ENCODE peak calls at places on chromosome 19, in ten cellular contexts. D is transverse colon, G is A549, X is esophagus squamous epithelium, P is heart left ventricle, Z is uterus, N is H54, V is thyroid gland, J is stomach, R is lower leg skin. A is an unnamed sample.
A peak's percentile ranks its signal among the peaks of the same experiment; 100 is the strongest.

GRCh38 chr19:13790354-13790753 is 4.9 kb upstream of the ZSWIM4 start:
- DNase-seq in D (no peak), G (no peak), X (no peak), P (no peak), Z (no peak), N (no peak), V (no peak), J (no peak), R (no peak), A (no peak)

GRCh38 chr19:5144545-5145179 is 175.7 kb downstream of the KDM4B start:
- DNase-seq in D (no peak), G (no peak), X (no peak), P (no peak), Z (no peak), N (no peak), V (no peak), J (no peak), R (no peak), A (peak; percentile 43)

GRCh38 chr19:5035817-5036732 is 67.2 kb downstream of the KDM4B start:
- DNase-seq in D (no peak), G (no peak), X (no peak), P (no peak), Z (no peak), N (no peak), V (no peak), J (no peak), R (no peak), A (no peak)

GRCh38 chr19:50510121-50510670 is 795 bp downstream of the JOSD2 start:
- DNase-seq in D (no peak), G (no peak), X (no peak), P (no peak), Z (no peak), N (no peak), V (no peak), J (no peak), R (no peak), A (peak; percentile 60)

GRCh38 chr19:47613165-47614146 is 4.5 kb downstream of the BICRA start:
- DNase-seq in D (no peak), G (no peak), X (no peak), P (no peak), Z (no peak), N (no peak), V (peak; percentile 40), J (no peak), R (no peak), A (no peak)

GRCh38 chr19:18657590-18658365 is 20.9 kb downstream of the KLHL26 start:
- DNase-seq in D (no peak), G (no peak), X (no peak), P (peak; percentile 83), Z (peak; percentile 90), N (peak; percentile 82), V (no peak), J (no peak), R (no peak), A (no peak)

GRCh38 chr19:5074830-5075394 is 106.0 kb downstream of the KDM4B start:
- DNase-seq in D (no peak), G (no peak), X (no peak), P (no peak), Z (no peak), N (no peak), V (no peak), J (no peak), R (no peak), A (no peak)

GRCh38 chr19:41995959-41996797 is 2.1 kb upstream of the ATP1A3 start:
- DNase-seq in D (no peak), G (peak; percentile 72), X (no peak), P (no peak), Z (no peak), N (no peak), V (no peak), J (no peak), R (no peak), A (no peak)

GRCh38 chr19:54325631-54326030 is 12.7 kb upstream of the LILRA5 start:
- DNase-seq in D (no peak), G (no peak), X (no peak), P (no peak), Z (no peak), N (no peak), V (no peak), J (no peak), R (no peak), A (no peak)

GRCh38 chr19:48511800-48512503 is at the start of gene LMTK3:
- DNase-seq in D (peak; percentile 55), G (peak; percentile 75), X (no peak), P (no peak), Z (no peak), N (no peak), V (no peak), J (no peak), R (no peak), A (no peak)

DNA sequence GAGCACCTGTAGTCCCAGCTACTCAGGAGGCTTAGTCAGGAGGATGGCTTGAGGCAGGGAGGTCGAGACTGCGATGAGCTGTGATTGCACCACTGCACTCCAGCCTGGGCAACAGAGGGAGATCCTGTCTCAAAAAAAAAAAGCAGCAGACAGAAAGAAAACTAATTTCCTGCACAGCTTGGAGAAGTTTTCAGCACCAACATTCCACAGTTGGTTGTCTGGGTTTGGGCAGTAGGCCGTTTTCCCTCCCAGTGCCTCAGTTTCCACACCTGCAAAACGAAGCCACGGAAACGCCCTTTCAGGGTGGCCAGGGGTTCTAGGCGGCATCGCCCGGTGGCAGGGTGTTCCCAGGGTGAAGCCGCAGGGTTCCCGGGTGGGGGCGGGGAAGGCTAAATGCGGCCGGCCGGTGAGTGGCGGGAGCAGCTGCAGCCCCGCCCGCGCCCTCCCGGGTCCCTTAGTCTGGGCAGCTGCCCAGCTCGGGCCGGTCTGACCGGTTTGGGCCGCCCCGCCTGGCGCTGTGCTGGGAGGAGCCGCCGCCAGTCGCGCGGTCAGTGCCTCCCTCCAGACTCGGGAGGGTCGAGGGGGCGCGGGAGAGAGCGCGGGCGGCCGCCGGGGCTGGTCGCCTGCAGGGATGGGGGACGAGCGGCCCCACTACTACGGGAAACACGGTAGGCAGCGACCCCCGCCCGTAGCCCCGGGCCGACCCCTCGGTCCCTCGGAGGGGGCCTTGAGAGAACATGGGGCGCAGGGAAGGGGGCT is at the start of gene SLC44A2:
- DNase-seq in D (peak; percentile 93), G (peak; percentile 46), X (no peak), P (peak; percentile 88), Z (peak; percentile 81), N (peak; percentile 91), V (peak; percentile 96), J (peak; percentile 94), R (no peak), A (peak; percentile 79)
- TF ChIP-seq POLR2A in D (peak; percentile 77), G (no peak), X (no peak), P (peak; percentile 48), Z (no peak), N (peak; percentile 70), V (peak; percentile 83), J (peak; percentile 71), R (no peak), A (no peak)

GRCh38 chr19:16076958-16077611 is 790 bp downstream of the TPM4 start:
- DNase-seq in D (peak; percentile 73), G (no peak), X (no peak), P (peak; percentile 72), Z (no peak), N (no peak), V (peak; percentile 46), J (peak; percentile 55), R (no peak), A (no peak)

GRCh38 chr19:16076154-16076957 is at the start of gene TPM4:
- DNase-seq in D (peak; percentile 94), G (peak; percentile 65), X (peak; percentile 43), P (peak; percentile 95), Z (peak; percentile 96), N (peak; percentile 75), V (peak; percentile 76), J (peak; percentile 84), R (peak; percentile 89), A (peak; percentile 86)

GRCh38 chr19:16074488-16075365 is 1.6 kb upstream of the TPM4 start:
- DNase-seq in D (peak; percentile 8), G (no peak), X (no peak), P (no peak), Z (no peak), N (no peak), V (no peak), J (no peak), R (no peak), A (no peak)

GRCh38 chr19:16073988-16074387 is 2.3 kb upstream of the TPM4 start:
- DNase-seq in D (no peak), G (no peak), X (no peak), P (no peak), Z (no peak), N (no peak), V (no peak), J (no peak), R (no peak), A (no peak)

DNA sequence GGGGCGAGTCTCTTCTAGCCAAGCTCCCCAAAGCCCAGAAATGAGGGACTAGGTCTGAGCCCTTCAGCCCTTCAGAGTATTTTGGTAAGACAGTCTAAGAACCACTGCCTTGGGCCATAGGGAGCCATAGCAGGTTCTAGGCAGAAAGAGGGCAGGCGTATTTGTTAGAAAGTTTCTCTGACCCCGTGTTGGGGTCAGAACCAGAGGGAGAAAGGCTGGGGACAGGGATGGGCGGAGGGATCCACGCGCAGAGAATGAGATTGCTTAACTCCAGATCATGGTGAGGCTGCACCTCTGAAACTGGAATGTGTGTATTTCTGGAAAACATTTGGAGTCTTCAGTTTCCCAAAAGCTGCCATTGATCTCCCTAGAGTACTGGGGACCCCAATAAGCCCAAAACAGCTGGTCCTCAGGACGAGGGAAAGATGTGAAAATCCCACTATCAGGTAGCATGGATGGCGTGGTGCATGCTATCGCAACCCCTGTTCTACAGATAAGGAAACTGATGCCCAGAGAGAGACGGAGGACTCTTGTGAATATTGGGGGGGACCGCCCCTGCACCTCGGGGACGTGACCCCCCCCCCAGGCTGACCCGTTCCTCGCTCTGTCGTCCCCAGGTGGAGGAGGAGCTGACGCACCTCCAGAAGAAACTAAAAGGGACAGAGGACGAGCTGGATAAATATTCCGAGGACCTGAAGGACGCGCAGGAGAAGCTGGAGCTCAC is 703 bp upstream of the TPM4 start:
- DNase-seq in D (peak; percentile 33), G (no peak), X (no peak), P (no peak), Z (no peak), N (no peak), V (no peak), J (no peak), R (no peak), A (no peak)
- TF ChIP-seq POLR2A in D (no peak), G (no peak), X (no peak), P (no peak), Z (no peak), N (no peak), V (no peak), J (no peak), R (no peak), A (no peak)

DNA sequence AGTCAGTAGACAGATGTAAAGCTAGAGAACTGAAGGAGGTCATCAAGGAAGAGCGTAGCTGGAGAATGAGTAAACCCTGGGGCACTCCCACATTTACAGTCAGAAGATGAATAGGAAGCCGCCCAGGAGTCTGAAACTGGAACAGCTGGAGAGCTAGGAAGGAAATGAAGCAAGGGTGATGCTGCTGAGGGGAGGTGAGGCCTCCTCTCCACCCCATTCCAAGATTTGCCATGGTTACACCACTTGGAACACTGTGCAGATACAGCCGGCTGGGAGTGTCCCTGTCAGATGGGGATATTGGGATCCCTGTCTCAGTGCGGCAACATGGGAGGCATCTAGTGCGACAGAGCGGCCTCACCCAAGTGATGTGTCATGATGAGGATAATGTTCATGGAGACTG is 51.8 kb upstream of the GPI start:
- DNase-seq in D (peak; percentile 63), G (no peak), X (no peak), P (peak; percentile 28), Z (no peak), N (peak; percentile 82), V (no peak), J (no peak), R (no peak), A (no peak)
- TF ChIP-seq POLR2A in D (no peak), G (no peak), X (no peak), P (no peak), Z (no peak), N (no peak), V (no peak), J (no peak), R (no peak), A (no peak)

GRCh38 chr19:1918975-1919374 is 13.8 kb downstream of the ADAT3 start:
- DNase-seq in D (no peak), G (no peak), X (no peak), P (no peak), Z (no peak), N (no peak), V (no peak), J (no peak), R (no peak), A (peak; percentile 44)
- TF ChIP-seq POLR2A in D (no peak), G (no peak), X (no peak), P (no peak), Z (no peak), N (no peak), V (no peak), J (no peak), R (no peak), A (no peak)

A was measured in right lobe of liver.